ENCODE peak calls at places on chromosomes 12 and 14, in nine cellular contexts. O, Y, X, A, L, T, J, B and D are unnamed samples.
A peak's percentile ranks its signal among the peaks of the same experiment; 100 is the strongest.

GRCh38 chr12:90690120-90690519 is 264.9 kb downstream of the CCER1 start:
- DNase-seq in L (no peak), B (no peak), X (no peak), O (no peak), T (no peak), A (no peak), J (no peak), Y (no peak), D (no peak)

GRCh38 chr14:100654814-100655795 is 67.9 kb upstream of the BEGAIN start:
- DNase-seq in B (no peak), O (no peak), Y (no peak), T (no peak), X (peak; percentile 28), J (peak; percentile 30), A (peak; percentile 69), L (no peak), D (peak; percentile 20)

GRCh38 chr14:82070040-82070439 is 536.4 kb upstream of the SEL1L start:
- DNase-seq in T (no peak), X (no peak), J (no peak), L (no peak), B (no peak), Y (no peak), A (no peak), O (no peak), D (no peak)

GRCh38 chr14:90168425-90169105 is 87.8 kb upstream of the PSMC1 start:
- DNase-seq in X (no peak), Y (no peak), T (no peak), O (no peak), J (no peak), L (peak; percentile 69), A (no peak), B (no peak), D (no peak)

GRCh38 chr12:51823875-51824565 is 24.5 kb downstream of the FIGNL2 start:
- DNase-seq in T (no peak), L (peak; percentile 73), X (no peak), B (peak; percentile 73), O (no peak), Y (no peak), J (peak; percentile 85), A (peak; percentile 59), D (peak; percentile 27)

GRCh38 chr12:120007272-120007671 is 18.2 kb downstream of the BICDL1 start:
- DNase-seq in A (no peak), X (no peak), Y (no peak), T (no peak), O (no peak), L (no peak), B (no peak), J (no peak), D (no peak)

GRCh38 chr14:34498684-34499412 is 36.8 kb upstream of the SPTSSA start:
- DNase-seq in J (peak; percentile 80), L (peak; percentile 22), X (no peak), O (no peak), A (peak; percentile 37), B (no peak), Y (no peak), T (no peak), D (peak; percentile 8)

GRCh38 chr12:53004178-53004577 is 2.1 kb upstream of the EIF4B start:
- DNase-seq in J (peak; percentile 47), B (no peak), T (no peak), X (no peak), O (no peak), Y (no peak), A (no peak), L (no peak), D (no peak)

GRCh38 chr14:37617864-37618365 is 22.5 kb downstream of the TTC6 start:
- DNase-seq in Y (no peak), J (no peak), B (no peak), T (no peak), X (no peak), A (no peak), L (no peak), O (no peak), D (no peak)

GRCh38 chr14:59566725-59567124 is 9.9 kb downstream of the CCDC175 start:
- DNase-seq in Y (no peak), T (no peak), L (no peak), A (no peak), O (no peak), B (no peak), X (no peak), J (no peak), D (no peak)

GRCh38 chr12:106861984-106862894 is 87.8 kb downstream of the RIC8B start:
- DNase-seq in X (no peak), T (no peak), B (no peak), O (no peak), J (peak; percentile 47), A (no peak), L (peak; percentile 90), Y (no peak), D (no peak)

GRCh38 chr12:52317443-52318052 is 3.6 kb downstream of the KRT83 start:
- DNase-seq in J (no peak), A (no peak), Y (peak; percentile 51), B (no peak), X (no peak), L (no peak), T (no peak), O (no peak), D (no peak)

GRCh38 chr14:22556990-22557623 is 31.9 kb downstream of the DAD1 start:
- DNase-seq in J (peak; percentile 77), T (no peak), Y (peak; percentile 97), A (peak; percentile 88), B (peak; percentile 63), O (peak; percentile 32), X (peak; percentile 88), L (peak; percentile 64), D (peak; percentile 92)

GRCh38 chr14:22554706-22555572 is 34.1 kb downstream of the DAD1 start:
- DNase-seq in O (no peak), A (no peak), X (no peak), L (no peak), J (no peak), B (no peak), Y (no peak), T (no peak), D (no peak)

GRCh38 chr14:22556021-22556989 is 32.7 kb downstream of the DAD1 start:
- DNase-seq in B (peak; percentile 29), O (peak; percentile 32), T (peak; percentile 80), A (no peak), L (peak; percentile 89), Y (peak; percentile 97), J (no peak), X (peak; percentile 23), D (peak; percentile 53)

GRCh38 chr14:22553445-22553844 is 35.6 kb downstream of the DAD1 start:
- DNase-seq in L (no peak), A (no peak), J (no peak), O (no peak), Y (no peak), X (no peak), B (no peak), T (no peak), D (no peak)

GRCh38 chr14:22555573-22556011 is 33.4 kb downstream of the DAD1 start:
- DNase-seq in T (no peak), A (no peak), L (peak; percentile 52), B (no peak), O (no peak), X (no peak), J (no peak), Y (no peak), D (no peak)
- TF ChIP-seq POLR2A in T (no peak), A (no peak), L (no peak), B (no peak), O (no peak), X (no peak), J (no peak), Y (no peak), D (no peak)

GRCh38 chr12:4272014-4272975 is 1.3 kb upstream of the CCND2 start:
- DNase-seq in A (peak; percentile 67), O (peak; percentile 55), L (peak; percentile 6), Y (peak; percentile 96), X (peak; percentile 57), B (peak; percentile 47), J (no peak), T (peak; percentile 67), D (peak; percentile 82)
- TF ChIP-seq POLR2A in A (no peak), O (no peak), L (no peak), Y (peak; percentile 23), X (no peak), B (no peak), J (no peak), T (no peak), D (no peak)

GRCh38 chr12:45727301-45727993 is 2.1 kb upstream of the ARID2 start:
- DNase-seq in J (peak; percentile 98), T (peak; percentile 77), B (peak; percentile 91), Y (peak; percentile 97), A (peak; percentile 89), L (peak; percentile 98), X (peak; percentile 93), O (peak; percentile 92), D (peak; percentile 97)

GRCh38 chr12:45726594-45727300 is 2.8 kb upstream of the ARID2 start:
- DNase-seq in A (peak; percentile 64), X (peak; percentile 77), O (peak; percentile 48), J (peak; percentile 31), B (peak; percentile 15), L (peak; percentile 21), T (no peak), Y (peak; percentile 92), D (peak; percentile 84)

GRCh38 chr12:45728625-45729232 is 777 bp upstream of the ARID2 start:
- DNase-seq in X (peak; percentile 95), T (peak; percentile 87), L (peak; percentile 96), B (peak; percentile 73), O (peak; percentile 88), J (peak; percentile 97), A (peak; percentile 96), Y (peak; percentile 100), D (peak; percentile 96)

GRCh38 chr12:45727994-45728624 is 1.4 kb upstream of the ARID2 start:
- DNase-seq in J (no peak), A (no peak), O (no peak), X (peak; percentile 25), Y (no peak), T (no peak), L (peak; percentile 5), B (no peak), D (no peak)

GRCh38 chr12:45725631-45726593 is 3.6 kb upstream of the ARID2 start:
- DNase-seq in X (no peak), J (peak; percentile 53), A (no peak), Y (peak; percentile 77), T (no peak), O (no peak), B (peak; percentile 22), L (peak; percentile 51), D (peak; percentile 85)
- TF ChIP-seq POLR2A in X (no peak), J (no peak), A (no peak), Y (no peak), T (no peak), O (no peak), B (no peak), L (no peak), D (no peak)

GRCh38 chr14:24399981-24400718 is 1.3 kb downstream of the NYNRIN start:
- DNase-seq in A (no peak), T (no peak), L (no peak), O (no peak), Y (no peak), B (no peak), X (no peak), J (no peak), D (no peak)
- TF ChIP-seq POLR2A in A (no peak), T (no peak), L (no peak), O (no peak), Y (no peak), B (no peak), X (no peak), J (no peak), D (no peak)

GRCh38 chr14:54366726-54367707 is 29.8 kb upstream of the CDKN3 start:
- DNase-seq in O (no peak), B (no peak), Y (no peak), A (no peak), X (no peak), L (peak; percentile 70), T (no peak), J (peak; percentile 73), D (peak; percentile 36)
- TF ChIP-seq POLR2A in O (no peak), B (no peak), Y (no peak), A (no peak), X (no peak), L (peak; percentile 46), T (no peak), J (no peak), D (no peak)